ENCODE peak calls at places on chromosomes 4 and X, in five cellular contexts. T, K, I, S and X are unnamed samples. For H3K9me3, the result is how much of the 10 kb centered on the place peaks cover.

GRCh38 chr4:178632415-178632814 is 1190.2 kb upstream of the AGA start:
- DNase-seq in T (no peak), K (no peak), I (no peak), S (no peak), X (no peak)

GRCh38 chr4:169418846-169419245 is 148.1 kb upstream of the SH3RF1 start:
- DNase-seq in T (no peak), K (no peak), I (no peak), S (no peak), X (no peak)

GRCh38 chr4:150853882-150854281 is 161.2 kb downstream of the LRBA start:
- DNase-seq in T (no peak), K (no peak), I (no peak), S (no peak), X (no peak)

GRCh38 chr4:54067163-54067562 is 2.8 kb upstream of the CHIC2 start:
- DNase-seq in T (no peak), K (no peak), I (no peak), S (no peak), X (peak)

GRCh38 chr4:188400456-188400855 is 261.2 kb downstream of the TRIML1 start:
- DNase-seq in T (no peak), K (no peak), I (no peak), S (no peak), X (no peak)

GRCh38 chr4:53489279-53489889 is 101.9 kb downstream of the LNX1 start:
- DNase-seq in T (no peak), K (no peak), I (no peak), S (no peak), X (no peak)

GRCh38 chrX:71098302-71098701 is 2.7 kb downstream of the FOXO4 start:
- DNase-seq in T (no peak), K (no peak), I (peak), S (peak), X (peak)

GRCh38 chrX:11351375-11352295 is 58.4 kb downstream of the AMELX start:
- DNase-seq in T (no peak), K (peak), I (no peak), S (peak), X (peak)

GRCh38 chr4:181443003-181443402 is 800.2 kb upstream of the TENM3 start:
- DNase-seq in T (no peak), K (no peak), I (no peak), S (no peak), X (no peak)

GRCh38 chrX:989959-990510 is 222.4 kb downstream of the CRLF2 start:
- DNase-seq in T (no peak), K (no peak), I (peak), S (peak), X (peak)

GRCh38 chr4:8761167-8761823 is 110.3 kb downstream of the HMX1 start:
- DNase-seq in T (peak), K (no peak), I (no peak), S (no peak), X (no peak)

GRCh38 chr4:185880571-185880970 is 68.6 kb upstream of the SORBS2 start:
- DNase-seq in T (no peak), K (no peak), I (no peak), S (no peak), X (no peak)

GRCh38 chr4:78220283-78220682 is 163.2 kb downstream of the FRAS1 start:
- DNase-seq in T (no peak), K (no peak), I (no peak), S (no peak), X (no peak)

GRCh38 chr4:165621983-165622382 is 243.2 kb downstream of the CPE start:
- DNase-seq in T (no peak), K (no peak), I (no peak), S (no peak), X (no peak)

GRCh38 chrX:129679856-129680255 is 25.1 kb upstream of the APLN start:
- DNase-seq in T (no peak), K (no peak), I (no peak), S (no peak), X (no peak)

GRCh38 chrX:49761481-49761880 is 65.7 kb upstream of the PAGE1 start:
- DNase-seq in T (no peak), K (no peak), I (no peak), S (no peak), X (no peak)

GRCh38 chr4:26020896-26021295 is 106.9 kb downstream of the SMIM20 start:
- DNase-seq in T (no peak), K (peak), I (no peak), S (no peak), X (no peak)

GRCh38 chr4:173121044-173121685 is 47.4 kb upstream of the GALNT7 start:
- DNase-seq in T (no peak), K (no peak), I (no peak), S (no peak), X (no peak)

GRCh38 chrX:136258951-136259350 is 7.8 kb upstream of the MAP7D3 start:
- DNase-seq in T (no peak), K (no peak), I (no peak), S (no peak), X (no peak)
- H3K9me3 ChIP-seq in T (under half), K (under half), I (under half), S (under half), X (under half)

GRCh38 chrX:30831082-30831481 is 58.0 kb downstream of the TAB3 start:
- DNase-seq in T (no peak), K (no peak), I (no peak), S (no peak), X (no peak)
- H3K4me3 ChIP-seq in T (no peak), K (no peak), I (peak), S (no peak), X (no peak)

DNA sequence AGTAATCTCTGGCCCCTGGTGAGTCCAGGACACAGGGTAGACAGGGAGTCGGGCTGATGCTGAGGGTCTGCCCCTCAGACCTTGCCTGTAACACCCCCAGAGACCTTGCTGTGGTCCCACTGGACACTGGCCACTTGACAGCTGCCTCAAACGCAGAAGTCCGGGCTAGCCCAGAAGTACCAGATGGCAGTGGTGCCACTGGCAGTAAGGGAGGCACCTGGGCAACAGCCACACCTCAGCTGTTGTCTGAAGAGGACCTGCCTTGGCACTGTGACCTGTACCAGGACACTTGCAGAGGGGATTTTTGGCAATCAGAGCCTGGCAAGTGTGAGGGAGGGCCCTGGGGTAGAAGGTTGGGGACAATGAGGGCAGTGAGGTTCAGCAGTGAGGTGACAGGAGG is 63.3 kb upstream of the UXT start:
- DNase-seq in T (no peak), K (no peak), I (no peak), S (no peak), X (no peak)
- H3K9me3 ChIP-seq in T (under half), K (under half), I (under half), S (under half), X (under half)

GRCh38 chr4:44446801-44447562 is 1.6 kb downstream of the KCTD8 start:
- DNase-seq in T (peak), K (no peak), I (no peak), S (peak), X (no peak)
- H3K4me3 ChIP-seq in T (peak), K (no peak), I (no peak), S (no peak), X (peak)